ENCODE peak calls at places on chromosomes 11 and 22, in four cellular contexts. One of them, this sample, is unnamed.

GRCh38 chr11:83957038-83957900 is 671.1 kb upstream of the CCDC90B start:
- DNase-seq in HepG2: no peak
- DNase-seq in K562: no peak
- DNase-seq in GM12878: no peak
- DNase-seq in this sample: no peak

GRCh38 chr11:67277231-67277961 is 11.1 kb downstream of the GRK2 start:
- DNase-seq in HepG2: no peak
- DNase-seq in K562: peak; percentile 88
- DNase-seq in GM12878: peak; percentile 66
- DNase-seq in this sample: no peak

GRCh38 chr11:85517272-85517671 is 109.9 kb downstream of the DLG2 start:
- DNase-seq in HepG2: no peak
- DNase-seq in K562: no peak
- DNase-seq in GM12878: no peak
- DNase-seq in this sample: no peak

GRCh38 chr11:76667271-76667818 is 3.2 kb downstream of the LRRC32 start:
- DNase-seq in HepG2: no peak
- DNase-seq in K562: no peak
- DNase-seq in GM12878: no peak
- DNase-seq in this sample: no peak

GRCh38 chr11:44133335-44133946 is 38.0 kb downstream of the EXT2 start:
- DNase-seq in HepG2: peak; percentile 17
- DNase-seq in K562: peak; percentile 34
- DNase-seq in GM12878: no peak
- DNase-seq in this sample: no peak

GRCh38 chr22:29998627-29999026 is 81.6 kb upstream of the HORMAD2 start:
- DNase-seq in HepG2: no peak
- DNase-seq in K562: no peak
- DNase-seq in GM12878: no peak
- DNase-seq in this sample: no peak

GRCh38 chr22:29635734-29636357 is 32.4 kb downstream of the NF2 start:
- DNase-seq in HepG2: peak; percentile 32
- DNase-seq in K562: peak; percentile 30
- DNase-seq in GM12878: peak; percentile 23
- DNase-seq in this sample: no peak

GRCh38 chr11:45859661-45860140 is 12.4 kb downstream of the CRY2 start:
- DNase-seq in HepG2: no peak
- DNase-seq in K562: no peak
- DNase-seq in GM12878: no peak
- DNase-seq in this sample: no peak

GRCh38 chr22:48579915-48580279 is 1247.8 kb downstream of the BRD1 start:
- DNase-seq in HepG2: no peak
- DNase-seq in K562: no peak
- DNase-seq in GM12878: no peak
- DNase-seq in this sample: no peak

GRCh38 chr11:18836415-18836814 is 44.8 kb upstream of the PTPN5 start:
- DNase-seq in HepG2: no peak
- DNase-seq in K562: no peak
- DNase-seq in GM12878: no peak
- DNase-seq in this sample: no peak

GRCh38 chr22:27919943-27920755 is 1.1 kb upstream of the PITPNB start:
- DNase-seq in HepG2: peak; percentile 55
- DNase-seq in K562: no peak
- DNase-seq in GM12878: no peak
- DNase-seq in this sample: no peak

GRCh38 chr11:69700278-69701140 is 3.3 kb downstream of the FGF19 start:
- DNase-seq in HepG2: peak; percentile 66
- DNase-seq in K562: peak; percentile 78
- DNase-seq in GM12878: no peak
- DNase-seq in this sample: no peak

GRCh38 chr11:70713436-70713835 is 315.1 kb downstream of the CTTN start:
- DNase-seq in HepG2: no peak
- DNase-seq in K562: no peak
- DNase-seq in GM12878: no peak
- DNase-seq in this sample: no peak

GRCh38 chr11:1281974-1282365 is 27.5 kb downstream of the TOLLIP start:
- DNase-seq in HepG2: no peak
- DNase-seq in K562: no peak
- DNase-seq in GM12878: no peak
- DNase-seq in this sample: no peak

GRCh38 chr11:34417203-34417602 is 21.5 kb upstream of the CAT start:
- DNase-seq in HepG2: no peak
- DNase-seq in K562: no peak
- DNase-seq in GM12878: no peak
- DNase-seq in this sample: no peak

GRCh38 chr11:119509277-119509841 is 86.4 kb upstream of the THY1 start:
- DNase-seq in HepG2: no peak
- DNase-seq in K562: peak; percentile 19
- DNase-seq in GM12878: no peak
- DNase-seq in this sample: no peak

GRCh38 chr11:11782532-11783110 is 59.2 kb upstream of the USP47 start:
- DNase-seq in HepG2: no peak
- DNase-seq in K562: no peak
- DNase-seq in GM12878: no peak
- DNase-seq in this sample: no peak

GRCh38 chr11:46009647-46010046 is 87.2 kb downstream of the LARGE2 start:
- DNase-seq in HepG2: no peak
- DNase-seq in K562: no peak
- DNase-seq in GM12878: no peak
- DNase-seq in this sample: no peak

DNA sequence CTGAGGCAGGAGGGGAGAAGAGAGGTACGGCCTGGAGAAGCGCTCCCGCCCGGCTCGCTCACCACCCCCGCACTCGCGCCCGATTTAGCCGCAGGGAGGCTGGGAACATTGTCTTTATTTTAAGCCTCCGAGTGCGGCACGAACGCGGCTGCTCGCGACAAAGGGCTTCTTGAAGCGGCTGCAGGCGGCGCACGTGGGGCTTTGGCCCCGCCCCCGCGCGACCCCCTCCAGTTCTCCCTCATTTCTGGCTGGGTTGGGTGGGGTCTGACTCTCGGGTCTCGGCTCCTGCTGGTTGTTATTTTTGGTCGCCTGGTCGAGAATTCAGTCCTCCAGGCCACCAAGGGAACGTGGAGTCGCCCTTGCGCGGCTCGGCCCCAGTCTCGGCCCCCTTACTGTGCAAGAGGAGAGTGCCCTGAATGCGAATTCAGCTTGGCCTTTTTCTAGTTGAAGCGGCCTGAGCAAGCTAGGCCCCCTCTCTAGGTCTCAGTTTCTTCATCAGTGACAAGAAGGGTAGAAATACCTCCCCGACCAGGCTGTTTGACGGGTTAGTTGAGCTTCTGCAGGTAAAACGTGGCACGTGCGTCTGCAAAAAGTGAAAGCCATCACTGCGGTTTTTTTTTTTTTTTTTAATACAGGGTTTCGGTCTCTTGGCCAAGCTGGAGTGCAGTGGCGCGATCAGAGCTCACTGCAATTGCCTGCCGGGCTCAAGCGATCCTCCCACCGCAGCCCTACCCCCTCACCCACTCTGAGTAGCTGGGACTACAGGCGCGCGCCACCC is 2.7 kb upstream of the CHRM1 start:
- DNase-seq in HepG2: no peak
- DNase-seq in K562: no peak
- DNase-seq in GM12878: peak; percentile 21
- DNase-seq in this sample: no peak
- TF ChIP-seq BRCA1 in HepG2: no peak
- TF ChIP-seq BRCA1 in K562: no peak
- TF ChIP-seq BRCA1 in GM12878: no peak
- TF ChIP-seq BRCA1 in this sample: no peak

GRCh38 chr11:75654314-75654713 is 14.5 kb downstream of the MAP6 start:
- DNase-seq in HepG2: no peak
- DNase-seq in K562: no peak
- DNase-seq in GM12878: peak; percentile 63
- DNase-seq in this sample: no peak
- TF ChIP-seq BRCA1 in HepG2: no peak
- TF ChIP-seq BRCA1 in K562: no peak
- TF ChIP-seq BRCA1 in GM12878: no peak
- TF ChIP-seq BRCA1 in this sample: no peak

DNA sequence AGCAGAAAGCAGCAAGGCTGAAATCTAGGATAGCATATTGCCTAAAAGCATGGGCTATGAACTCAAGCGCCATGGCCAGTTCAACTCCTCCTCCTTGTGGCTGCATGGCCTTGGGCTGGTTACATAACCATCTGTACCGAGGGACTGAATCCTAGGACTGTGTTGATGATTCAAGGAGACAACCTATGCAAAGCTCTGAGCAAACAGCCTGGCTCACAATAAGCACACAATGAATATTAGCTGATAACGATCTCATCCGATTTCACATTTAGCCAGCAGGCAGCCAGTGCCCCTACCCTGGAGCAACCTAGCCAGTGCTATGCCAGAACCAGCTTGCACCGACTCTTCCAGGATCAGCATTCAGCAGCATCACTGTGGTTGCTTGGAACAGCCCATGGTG is 698.4 kb downstream of the TBC1D22A start:
- DNase-seq in HepG2: peak; percentile 19
- DNase-seq in K562: no peak
- DNase-seq in GM12878: no peak
- DNase-seq in this sample: no peak
- TF ChIP-seq BRCA1 in HepG2: no peak
- TF ChIP-seq BRCA1 in K562: no peak
- TF ChIP-seq BRCA1 in GM12878: no peak
- TF ChIP-seq BRCA1 in this sample: no peak

GRCh38 chr11:117618956-117619355 is 178.1 kb downstream of the DSCAML1 start:
- DNase-seq in HepG2: no peak
- DNase-seq in K562: no peak
- DNase-seq in GM12878: no peak
- DNase-seq in this sample: peak; percentile 60
- TF ChIP-seq BRCA1 in HepG2: no peak
- TF ChIP-seq BRCA1 in K562: no peak
- TF ChIP-seq BRCA1 in GM12878: no peak
- TF ChIP-seq BRCA1 in this sample: no peak